ENCODE peak calls at places on chromosomes 16 and 17, in five cellular contexts. P is stimulated activated CD8-positive, alpha-beta memory T cell treated with anti-CD3 and anti-CD28 coated beads, Interleukin-4, amount 100 ng/mL, for 1 hour; E is H7; H is amygdala; O is heart right ventricle. X is an unnamed sample.

GRCh38 chr17:70319516-70319915 is 150.2 kb downstream of the KCNJ2 start:
- DNase-seq in P (no peak), H (no peak), E (no peak), O (no peak), X (no peak)

GRCh38 chr17:20127660-20128413 is 118.7 kb downstream of the SPECC1 start:
- DNase-seq in H (no peak), E (no peak), O (no peak), P (no peak), X (no peak)

GRCh38 chr16:75494696-75495601 is at the start of gene CHST6:
- DNase-seq in E (peak; percentile 98), H (peak; percentile 38), O (peak; percentile 34), P (no peak), X (no peak)

GRCh38 chr16:55297910-55298175 is 26.2 kb upstream of the IRX6 start:
- DNase-seq in O (no peak), E (no peak), H (no peak), P (no peak), X (no peak)

GRCh38 chr16:266258-267164 is 9.2 kb downstream of the RGS11 start:
- DNase-seq in H (no peak), O (no peak), E (no peak), P (no peak), X (no peak)

GRCh38 chr16:9260665-9261064 is 169.2 kb downstream of the HAPSTR1 start:
- DNase-seq in E (no peak), O (peak; percentile 21), H (no peak), P (no peak), X (no peak)

GRCh38 chr16:74740795-74741304 is 33.8 kb downstream of the FA2H start:
- DNase-seq in E (peak; percentile 52), P (no peak), H (peak; percentile 25), O (no peak), X (no peak)

GRCh38 chr16:81703177-81704155 is 75.6 kb upstream of the PLCG2 start:
- DNase-seq in H (no peak), P (no peak), O (no peak), E (no peak), X (no peak)

GRCh38 chr16:12539185-12539929 is 264.3 kb downstream of the CPPED1 start:
- DNase-seq in O (no peak), P (no peak), E (no peak), H (no peak), X (no peak)

GRCh38 chr16:1428511-1428910 is 2.4 kb upstream of the PERCC1 start:
- DNase-seq in O (no peak), H (no peak), E (peak; percentile 98), P (no peak), X (no peak)

GRCh38 chr16:73298562-73298961 is 250.6 kb upstream of the ZFHX3 start:
- DNase-seq in O (no peak), E (peak; percentile 58), P (no peak), H (no peak), X (no peak)

GRCh38 chr17:46795379-46795952 is 23.0 kb downstream of the WNT3 start:
- DNase-seq in E (no peak), P (no peak), H (no peak), O (no peak), X (no peak)

GRCh38 chr17:34797724-34798123 is 163.5 kb downstream of the CCT6B start:
- DNase-seq in O (no peak), P (no peak), H (no peak), E (peak; percentile 87), X (no peak)

GRCh38 chr16:76943936-76944335 is 247.1 kb upstream of the MON1B start:
- DNase-seq in H (no peak), P (no peak), E (no peak), O (no peak), X (no peak)

X was measured in tibial nerve.